ENCODE peak calls at places on chromosomes 16 and 17, in four cellular contexts. J is left ventricle myocardium inferior, G is SK-N-SH, T is psoas muscle. C is an unnamed sample.

GRCh38 chr17:82924812-82925211 is 85.0 kb upstream of the ZNF750 start:
- DNase-seq in T (peak; percentile 26), J (no peak), G (no peak), C (no peak)

GRCh38 chr16:83351846-83352245 is 455.9 kb upstream of the HSBP1 start:
- DNase-seq in J (no peak), T (no peak), G (no peak), C (no peak)

GRCh38 chr16:16863672-16864071 is 484.7 kb downstream of the NPIPA7 start:
- DNase-seq in J (peak; percentile 20), T (no peak), G (no peak), C (no peak)

GRCh38 chr17:8140413-8141029 is 11.7 kb downstream of the PER1 start:
- DNase-seq in G (peak; percentile 21), J (no peak), T (no peak), C (no peak)

GRCh38 chr17:40560592-40561293 is 4.5 kb downstream of the CCR7 start:
- DNase-seq in J (no peak), G (no peak), T (peak; percentile 51), C (no peak)

GRCh38 chr17:79901131-79901530 is 61.9 kb upstream of the CBX4 start:
- DNase-seq in J (no peak), G (no peak), T (no peak), C (no peak)

GRCh38 chr16:1712791-1713261 is 6.8 kb downstream of the MAPK8IP3 start:
- DNase-seq in J (no peak), T (no peak), G (no peak), C (peak; percentile 77)

GRCh38 chr16:68235882-68236803 is at the start of gene ESRP2:
- DNase-seq in T (peak; percentile 65), J (no peak), G (peak; percentile 37), C (no peak)

GRCh38 chr17:49848019-49848473 is at the start of gene TAC4:
- DNase-seq in J (no peak), T (no peak), G (no peak), C (peak; percentile 65)

GRCh38 chr17:45294506-45294905 is 22.3 kb downstream of the MAP3K14 start:
- DNase-seq in T (peak; percentile 45), G (peak; percentile 73), J (peak; percentile 20), C (no peak)

GRCh38 chr17:45332989-45333701 is 16.3 kb upstream of the MAP3K14 start:
- DNase-seq in T (no peak), G (no peak), J (no peak), C (no peak)

GRCh38 chr16:70746040-70746707 is 54.8 kb downstream of the VAC14 start:
- DNase-seq in G (peak; percentile 41), T (peak; percentile 78), J (peak; percentile 50), C (no peak)

GRCh38 chr17:43880420-43880991 is 26.8 kb downstream of the MPP2 start:
- DNase-seq in G (peak; percentile 83), J (no peak), T (peak; percentile 80), C (peak; percentile 85)

GRCh38 chr17:76696763-76697701 is 13.7 kb downstream of the MXRA7 start:
- DNase-seq in J (peak; percentile 73), G (no peak), T (peak; percentile 88), C (no peak)

GRCh38 chr16:64910351-64910750 is 211.5 kb downstream of the CDH11 start:
- DNase-seq in G (no peak), T (peak; percentile 64), J (peak; percentile 57), C (no peak)

GRCh38 chr16:30185683-30186421 is 2.5 kb downstream of the CORO1A start:
- DNase-seq in J (peak; percentile 60), T (peak; percentile 76), G (peak; percentile 30), C (no peak)

GRCh38 chr17:77610980-77611641 is 347.4 kb upstream of the TNRC6C start:
- DNase-seq in J (no peak), T (peak; percentile 65), G (no peak), C (peak; percentile 4)

GRCh38 chr17:38704645-38705522 is at the start of gene MLLT6:
- DNase-seq in G (peak; percentile 93), J (peak; percentile 82), T (peak; percentile 90), C (peak; percentile 77)

GRCh38 chr16:24748242-24748641 is 18.8 kb downstream of the TNRC6A start:
- DNase-seq in T (no peak), J (no peak), G (no peak), C (no peak)

GRCh38 chr16:15434425-15435215 is at the start of gene BMERB1:
- DNase-seq in G (peak; percentile 94), J (peak; percentile 74), T (peak; percentile 93), C (peak; percentile 84)

GRCh38 chr17:69144621-69145255 is 3.0 kb upstream of the ABCA6 start:
- DNase-seq in J (no peak), G (no peak), T (no peak), C (no peak)

GRCh38 chr16:4200000-4200780 is 41.7 kb downstream of the SRL start:
- DNase-seq in G (peak; percentile 86), T (peak; percentile 76), J (peak; percentile 61), C (peak; percentile 85)

GRCh38 chr16:50305441-50306061 is 39.2 kb downstream of the ADCY7 start:
- DNase-seq in T (peak; percentile 52), J (no peak), G (peak; percentile 23), C (no peak)

GRCh38 chr17:1112875-1113274 is 66.9 kb downstream of the ABR start:
- DNase-seq in J (no peak), G (no peak), T (no peak), C (no peak)

GRCh38 chr16:54370653-54371052 is 84.1 kb upstream of the IRX3 start:
- DNase-seq in J (peak; percentile 25), G (no peak), T (peak; percentile 74), C (no peak)

GRCh38 chr17:74417178-74418045 is 14.5 kb upstream of the GPRC5C start:
- DNase-seq in G (no peak), J (no peak), T (peak; percentile 64), C (peak; percentile 74)

GRCh38 chr17:36923814-36924221 is 13.5 kb upstream of the LHX1 start:
- DNase-seq in J (no peak), T (no peak), G (no peak), C (no peak)

GRCh38 chr17:36922175-36922574 is 15.1 kb upstream of the LHX1 start:
- DNase-seq in G (no peak), T (no peak), J (no peak), C (no peak)

GRCh38 chr17:36919407-36919968 is 17.8 kb upstream of the LHX1 start:
- DNase-seq in T (no peak), G (no peak), J (no peak), C (no peak)

GRCh38 chr17:36920032-36921000 is 17.0 kb upstream of the LHX1 start:
- DNase-seq in G (no peak), J (no peak), T (no peak), C (peak; percentile 67)

GRCh38 chr17:36921131-36921851 is 16.0 kb upstream of the LHX1 start:
- DNase-seq in J (no peak), T (no peak), G (no peak), C (peak; percentile 86)
- H3K27ac ChIP-seq in J (no peak overlapping the region), T (no peak overlapping the region), G (no peak overlapping the region), C (no peak overlapping the region)

DNA sequence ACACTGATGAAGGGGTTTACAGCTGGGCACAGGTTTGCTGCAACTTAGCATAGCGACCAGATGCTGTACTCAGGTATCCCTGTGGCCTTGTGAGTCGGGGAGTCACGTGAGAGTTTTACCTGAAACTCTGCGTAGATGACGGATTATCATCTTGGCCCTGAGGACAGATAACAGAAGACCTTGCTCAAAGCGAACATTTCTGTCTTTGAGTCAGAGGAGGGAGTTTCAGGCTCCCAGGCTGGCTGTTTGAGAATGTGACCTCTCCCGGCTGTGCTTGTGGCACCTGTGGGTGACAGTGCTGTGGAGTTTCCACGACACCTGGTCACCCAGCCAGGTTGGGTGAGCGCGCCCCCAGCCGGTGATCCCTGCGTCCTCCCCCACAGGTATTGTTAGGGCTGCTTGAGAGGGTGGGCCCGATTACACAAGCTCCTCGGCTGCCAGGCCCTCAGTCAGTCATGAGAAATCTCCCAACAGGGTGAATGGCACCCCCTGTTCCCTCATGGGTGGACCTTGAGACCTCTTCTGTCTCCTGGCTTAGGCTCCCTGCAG is 44.4 kb upstream of the CRISPLD2 start:
- DNase-seq in T (no peak), J (no peak), G (no peak), C (no peak)
- H3K27ac ChIP-seq in T (peak overlapping the region; percentile 67), J (peak overlapping the region; percentile 19), G (no peak overlapping the region), C (no peak overlapping the region)

DNA sequence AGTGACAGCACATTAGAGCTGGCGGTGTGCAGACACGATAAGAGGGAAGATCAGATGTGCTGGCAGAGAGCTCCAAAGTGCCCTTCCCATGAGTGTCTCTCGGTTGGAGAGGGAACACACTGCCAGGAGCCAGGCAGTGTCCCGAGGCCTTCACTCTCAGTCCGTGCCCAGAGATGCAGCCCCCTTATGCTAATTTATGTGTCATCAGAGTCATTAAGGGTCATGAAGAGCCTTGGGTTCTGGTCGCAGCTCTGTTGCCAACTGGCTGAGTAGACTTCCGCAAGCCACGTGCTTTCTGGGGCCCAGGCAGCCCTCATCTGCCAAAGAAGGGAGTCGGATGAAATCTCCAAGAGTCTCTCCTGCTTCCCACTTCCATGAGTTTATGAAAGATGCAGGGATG is 232.5 kb downstream of the MSI2 start:
- DNase-seq in T (peak; percentile 79), G (no peak), J (peak; percentile 31), C (no peak)
- H3K27ac ChIP-seq in T (peak overlapping the region; percentile 77), G (peak overlapping the region; percentile 12), J (peak overlapping the region; percentile 2), C (no peak overlapping the region)

GRCh38 chr17:66580178-66580577 is 254.7 kb upstream of the CACNG5 start:
- DNase-seq in G (no peak), J (peak; percentile 26), T (no peak), C (no peak)
- H3K27ac ChIP-seq in G (peak overlapping the region; percentile 77), J (peak overlapping the region; percentile 59), T (no peak overlapping the region), C (no peak overlapping the region)

DNA sequence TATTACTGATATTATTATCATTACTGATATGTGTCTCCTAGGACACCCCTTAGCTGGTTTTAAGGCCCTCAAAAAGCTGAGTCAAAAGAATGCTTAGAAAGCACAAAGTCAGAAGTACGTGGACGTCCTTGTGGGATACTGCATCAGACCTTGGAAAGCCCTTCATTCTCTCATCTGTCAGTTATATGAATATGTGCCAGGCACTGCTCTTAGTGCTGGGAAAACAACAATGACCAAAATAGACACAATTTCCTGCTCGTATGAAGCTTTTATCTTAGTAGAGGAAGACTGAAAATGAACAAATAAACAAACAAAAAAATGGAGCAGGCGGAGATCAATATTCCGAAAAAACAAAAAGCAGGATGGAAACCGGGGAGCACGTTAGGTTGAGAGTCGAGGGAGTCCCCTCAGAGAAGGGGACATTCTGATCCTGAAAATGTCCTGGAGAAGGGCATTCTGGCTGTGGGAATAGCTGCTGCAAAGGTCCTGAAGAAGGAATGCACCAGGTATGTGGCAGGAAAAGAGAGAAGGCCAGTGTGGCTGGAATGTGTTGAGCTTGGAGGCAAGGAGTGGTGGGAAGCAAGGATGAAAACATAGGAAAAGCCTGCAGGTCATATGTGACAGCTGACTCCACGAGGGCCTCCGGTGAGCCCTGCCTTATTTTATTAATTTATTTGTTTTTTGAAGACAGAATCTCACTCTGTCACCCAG is 15.5 kb upstream of the TMEM94 start:
- DNase-seq in J (no peak), T (no peak), G (no peak), C (no peak)
- H3K27ac ChIP-seq in J (peak overlapping the region; percentile 80), T (no peak overlapping the region), G (no peak overlapping the region), C (no peak overlapping the region)

GRCh38 chr16:85606920-85607319 is 6.2 kb upstream of the GSE1 start:
- DNase-seq in G (peak; percentile 76), T (no peak), J (no peak), C (no peak)
- H3K27ac ChIP-seq in G (peak overlapping the region; percentile 96), T (no peak overlapping the region), J (no peak overlapping the region), C (no peak overlapping the region)